ENCODE peak calls at places on chromosome 7, in nine cellular contexts. T is NCI-H446, P is RWPE1, Z is OCI-M1, G is mucosa of gallbladder, S is GM18507, R is GM23338, B is colonic mucosa, E is fibroblast of mammary gland. A is an unnamed sample.

GRCh38 chr7:114930829-114931655 is 9.1 kb downstream of the MDFIC start:
- DNase-seq in T (no peak), P (no peak), Z (peak; percentile 13), G (no peak), S (no peak), R (no peak), B (no peak), E (peak; percentile 79), A (no peak)

GRCh38 chr7:87510430-87510875 is 35.0 kb upstream of the ABCB4 start:
- DNase-seq in T (no peak), P (no peak), Z (peak; percentile 84), G (no peak), S (no peak), R (peak; percentile 17), B (no peak), E (no peak), A (no peak)

GRCh38 chr7:84178013-84178412 is 16.6 kb downstream of the SEMA3A start:
- DNase-seq in T (no peak), P (no peak), Z (no peak), G (no peak), S (no peak), R (no peak), B (no peak), E (no peak), A (no peak)

GRCh38 chr7:116259156-116259555 is 48.8 kb downstream of the TES start:
- DNase-seq in T (no peak), P (no peak), Z (no peak), G (no peak), S (no peak), R (no peak), B (no peak), E (no peak), A (no peak)

GRCh38 chr7:130008941-130009847 is 42.0 kb downstream of the ZC3HC1 start:
- DNase-seq in T (no peak), P (peak; percentile 72), Z (peak; percentile 24), G (peak; percentile 75), S (no peak), R (no peak), B (peak; percentile 48), E (peak; percentile 74), A (no peak)

GRCh38 chr7:7014827-7015610 is 167.3 kb upstream of the C1GALT1 start:
- DNase-seq in T (no peak), P (no peak), Z (no peak), G (no peak), S (no peak), R (no peak), B (no peak), E (no peak), A (no peak)

GRCh38 chr7:131482800-131483199 is 73.6 kb downstream of the PODXL start:
- DNase-seq in T (no peak), P (no peak), Z (peak; percentile 1), G (no peak), S (no peak), R (no peak), B (no peak), E (no peak), A (no peak)

GRCh38 chr7:54839538-54840213 is 80.7 kb upstream of the SEC61G start:
- DNase-seq in T (no peak), P (peak; percentile 75), Z (peak; percentile 2), G (no peak), S (no peak), R (peak; percentile 77), B (peak; percentile 54), E (peak; percentile 89), A (peak; percentile 36)

GRCh38 chr7:46855851-46856250 is 726.1 kb downstream of the TNS3 start:
- DNase-seq in T (no peak), P (no peak), Z (no peak), G (no peak), S (no peak), R (no peak), B (no peak), E (peak; percentile 37), A (no peak)

GRCh38 chr7:86148501-86148900 is 495.2 kb upstream of the GRM3 start:
- DNase-seq in T (no peak), P (no peak), Z (peak; percentile 23), G (no peak), S (no peak), R (peak; percentile 2), B (no peak), E (no peak), A (no peak)

A was measured in thoracic aorta.